ENCODE peak calls at places on chromosomes 4 and X, in nine cellular contexts. One of them, this sample, is unnamed.

GRCh38 chr4:68257719-68258118 is 12.2 kb upstream of the TMPRSS11B start:
- DNase-seq in GM23338: no peak
- DNase-seq in body of pancreas: no peak
- DNase-seq in A549: no peak
- DNase-seq in colonic mucosa: no peak
- DNase-seq in fibroblast of villous mesenchyme: no peak
- DNase-seq in right lobe of liver: no peak
- DNase-seq in hepatocyte: no peak
- DNase-seq in HFF-Myc: no peak
- DNase-seq in this sample: no peak

GRCh38 chr4:152689615-152690501 is 10.1 kb upstream of the TMEM154 start:
- DNase-seq in GM23338: no peak
- DNase-seq in body of pancreas: no peak
- DNase-seq in A549: no peak
- DNase-seq in colonic mucosa: no peak
- DNase-seq in fibroblast of villous mesenchyme: no peak
- DNase-seq in right lobe of liver: no peak
- DNase-seq in hepatocyte: no peak
- DNase-seq in HFF-Myc: no peak
- DNase-seq in this sample: no peak

GRCh38 chrX:3651272-3651671 is 62.2 kb downstream of the PRKX start:
- DNase-seq in GM23338: peak
- DNase-seq in body of pancreas: no peak
- DNase-seq in A549: peak
- DNase-seq in colonic mucosa: no peak
- DNase-seq in fibroblast of villous mesenchyme: peak
- DNase-seq in right lobe of liver: no peak
- DNase-seq in hepatocyte: peak
- DNase-seq in HFF-Myc: no peak
- DNase-seq in this sample: peak

GRCh38 chr4:75525108-75525507 is 10.8 kb downstream of the THAP6 start:
- DNase-seq in GM23338: no peak
- DNase-seq in body of pancreas: no peak
- DNase-seq in A549: no peak
- DNase-seq in colonic mucosa: no peak
- DNase-seq in fibroblast of villous mesenchyme: no peak
- DNase-seq in right lobe of liver: no peak
- DNase-seq in hepatocyte: no peak
- DNase-seq in HFF-Myc: no peak
- DNase-seq in this sample: no peak

GRCh38 chrX:107857815-107858214 is 32.1 kb downstream of the MID2 start:
- DNase-seq in GM23338: no peak
- DNase-seq in body of pancreas: no peak
- DNase-seq in A549: no peak
- DNase-seq in colonic mucosa: no peak
- DNase-seq in fibroblast of villous mesenchyme: no peak
- DNase-seq in right lobe of liver: no peak
- DNase-seq in hepatocyte: peak
- DNase-seq in HFF-Myc: no peak
- DNase-seq in this sample: no peak

GRCh38 chr4:73499996-73500765 is 18.6 kb downstream of the AFM start:
- DNase-seq in GM23338: no peak
- DNase-seq in body of pancreas: no peak
- DNase-seq in A549: no peak
- DNase-seq in colonic mucosa: no peak
- DNase-seq in fibroblast of villous mesenchyme: peak
- DNase-seq in right lobe of liver: no peak
- DNase-seq in hepatocyte: peak
- DNase-seq in HFF-Myc: no peak
- DNase-seq in this sample: peak

GRCh38 chrX:124098089-124098488 is 136.6 kb downstream of the STAG2 start:
- DNase-seq in GM23338: peak
- DNase-seq in body of pancreas: no peak
- DNase-seq in A549: peak
- DNase-seq in colonic mucosa: no peak
- DNase-seq in fibroblast of villous mesenchyme: peak
- DNase-seq in right lobe of liver: no peak
- DNase-seq in hepatocyte: peak
- DNase-seq in HFF-Myc: peak
- DNase-seq in this sample: peak

GRCh38 chr4:109996531-109996930 is 83.8 kb downstream of the EGF start:
- DNase-seq in GM23338: no peak
- DNase-seq in body of pancreas: no peak
- DNase-seq in A549: no peak
- DNase-seq in colonic mucosa: no peak
- DNase-seq in fibroblast of villous mesenchyme: no peak
- DNase-seq in right lobe of liver: no peak
- DNase-seq in hepatocyte: no peak
- DNase-seq in HFF-Myc: no peak
- DNase-seq in this sample: no peak

GRCh38 chrX:78934866-78935265 is 10.3 kb upstream of the P2RY10 start:
- DNase-seq in GM23338: no peak
- DNase-seq in body of pancreas: no peak
- DNase-seq in A549: no peak
- DNase-seq in colonic mucosa: no peak
- DNase-seq in fibroblast of villous mesenchyme: no peak
- DNase-seq in right lobe of liver: no peak
- DNase-seq in hepatocyte: no peak
- DNase-seq in HFF-Myc: no peak
- DNase-seq in this sample: no peak

GRCh38 chrX:20315140-20315539 is 48.4 kb upstream of the RPS6KA3 start:
- DNase-seq in GM23338: no peak
- DNase-seq in body of pancreas: no peak
- DNase-seq in A549: no peak
- DNase-seq in colonic mucosa: peak
- DNase-seq in fibroblast of villous mesenchyme: no peak
- DNase-seq in right lobe of liver: no peak
- DNase-seq in hepatocyte: peak
- DNase-seq in HFF-Myc: no peak
- DNase-seq in this sample: no peak

GRCh38 chr4:22504931-22505330 is 10.9 kb downstream of the ADGRA3 start:
- DNase-seq in GM23338: no peak
- DNase-seq in body of pancreas: no peak
- DNase-seq in A549: no peak
- DNase-seq in colonic mucosa: no peak
- DNase-seq in fibroblast of villous mesenchyme: no peak
- DNase-seq in right lobe of liver: no peak
- DNase-seq in hepatocyte: no peak
- DNase-seq in HFF-Myc: no peak
- DNase-seq in this sample: no peak

GRCh38 chr4:169557061-169557636 is 55.2 kb downstream of the NEK1 start:
- DNase-seq in GM23338: no peak
- DNase-seq in body of pancreas: no peak
- DNase-seq in A549: no peak
- DNase-seq in colonic mucosa: no peak
- DNase-seq in fibroblast of villous mesenchyme: peak
- DNase-seq in right lobe of liver: no peak
- DNase-seq in hepatocyte: no peak
- DNase-seq in HFF-Myc: no peak
- DNase-seq in this sample: no peak

GRCh38 chr4:125265846-125266245 is 48.9 kb upstream of the FAT4 start:
- DNase-seq in GM23338: no peak
- DNase-seq in body of pancreas: no peak
- DNase-seq in A549: no peak
- DNase-seq in colonic mucosa: no peak
- DNase-seq in fibroblast of villous mesenchyme: no peak
- DNase-seq in right lobe of liver: no peak
- DNase-seq in hepatocyte: no peak
- DNase-seq in HFF-Myc: no peak
- DNase-seq in this sample: no peak

GRCh38 chr4:28010543-28011235 is 1150.0 kb downstream of the STIM2 start:
- DNase-seq in GM23338: no peak
- DNase-seq in body of pancreas: no peak
- DNase-seq in A549: no peak
- DNase-seq in colonic mucosa: no peak
- DNase-seq in fibroblast of villous mesenchyme: peak
- DNase-seq in right lobe of liver: no peak
- DNase-seq in hepatocyte: no peak
- DNase-seq in HFF-Myc: no peak
- DNase-seq in this sample: peak

GRCh38 chr4:143337600-143338287 is 1.1 kb downstream of the GAB1 start:
- DNase-seq in GM23338: peak
- DNase-seq in body of pancreas: peak
- DNase-seq in A549: peak
- DNase-seq in colonic mucosa: peak
- DNase-seq in fibroblast of villous mesenchyme: peak
- DNase-seq in right lobe of liver: peak
- DNase-seq in hepatocyte: peak
- DNase-seq in HFF-Myc: no peak
- DNase-seq in this sample: peak

GRCh38 chr4:165016971-165017370 is 14.8 kb upstream of the TRIM60 start:
- DNase-seq in GM23338: peak
- DNase-seq in body of pancreas: no peak
- DNase-seq in A549: peak
- DNase-seq in colonic mucosa: no peak
- DNase-seq in fibroblast of villous mesenchyme: no peak
- DNase-seq in right lobe of liver: no peak
- DNase-seq in hepatocyte: no peak
- DNase-seq in HFF-Myc: no peak
- DNase-seq in this sample: peak

GRCh38 chr4:116733368-116733767 is 352.0 kb downstream of the TRAM1L1 start:
- DNase-seq in GM23338: no peak
- DNase-seq in body of pancreas: no peak
- DNase-seq in A549: no peak
- DNase-seq in colonic mucosa: no peak
- DNase-seq in fibroblast of villous mesenchyme: no peak
- DNase-seq in right lobe of liver: no peak
- DNase-seq in hepatocyte: no peak
- DNase-seq in HFF-Myc: no peak
- DNase-seq in this sample: no peak

GRCh38 chr4:16967722-16968121 is 69.3 kb upstream of the LDB2 start:
- DNase-seq in GM23338: no peak
- DNase-seq in body of pancreas: peak
- DNase-seq in A549: no peak
- DNase-seq in colonic mucosa: peak
- DNase-seq in fibroblast of villous mesenchyme: peak
- DNase-seq in right lobe of liver: no peak
- DNase-seq in hepatocyte: no peak
- DNase-seq in HFF-Myc: no peak
- DNase-seq in this sample: peak

GRCh38 chr4:167452922-167453321 is 218.6 kb upstream of the SPOCK3 start:
- DNase-seq in GM23338: no peak
- DNase-seq in body of pancreas: no peak
- DNase-seq in A549: no peak
- DNase-seq in colonic mucosa: no peak
- DNase-seq in fibroblast of villous mesenchyme: no peak
- DNase-seq in right lobe of liver: no peak
- DNase-seq in hepatocyte: no peak
- DNase-seq in HFF-Myc: peak
- DNase-seq in this sample: no peak

GRCh38 chrX:37685452-37686347 is at the start of gene XK:
- DNase-seq in GM23338: peak
- DNase-seq in body of pancreas: peak
- DNase-seq in A549: peak
- DNase-seq in colonic mucosa: peak
- DNase-seq in fibroblast of villous mesenchyme: peak
- DNase-seq in right lobe of liver: peak
- DNase-seq in hepatocyte: peak
- DNase-seq in HFF-Myc: no peak
- DNase-seq in this sample: peak

GRCh38 chr4:8410641-8411271 is 29.8 kb downstream of the ACOX3 start:
- DNase-seq in GM23338: peak
- DNase-seq in body of pancreas: no peak
- DNase-seq in A549: peak
- DNase-seq in colonic mucosa: peak
- DNase-seq in fibroblast of villous mesenchyme: peak
- DNase-seq in right lobe of liver: peak
- DNase-seq in hepatocyte: peak
- DNase-seq in HFF-Myc: no peak
- DNase-seq in this sample: peak
- TF ChIP-seq CTCF in GM23338: peak
- TF ChIP-seq CTCF in body of pancreas: no peak
- TF ChIP-seq CTCF in A549: peak
- TF ChIP-seq CTCF in colonic mucosa: no peak
- TF ChIP-seq CTCF in fibroblast of villous mesenchyme: peak
- TF ChIP-seq CTCF in right lobe of liver: peak
- TF ChIP-seq CTCF in hepatocyte: peak
- TF ChIP-seq CTCF in HFF-Myc: peak
- TF ChIP-seq CTCF in this sample: peak

GRCh38 chrX:52261463-52262194 is 76.9 kb downstream of the MAGED4 start:
- DNase-seq in GM23338: peak
- DNase-seq in body of pancreas: peak
- DNase-seq in A549: peak
- DNase-seq in colonic mucosa: peak
- DNase-seq in fibroblast of villous mesenchyme: peak
- DNase-seq in right lobe of liver: peak
- DNase-seq in hepatocyte: peak
- DNase-seq in HFF-Myc: peak
- DNase-seq in this sample: peak
- H3K4me3 ChIP-seq in GM23338: peak
- H3K4me3 ChIP-seq in body of pancreas: peak
- H3K4me3 ChIP-seq in A549: peak
- H3K4me3 ChIP-seq in colonic mucosa: peak
- H3K4me3 ChIP-seq in fibroblast of villous mesenchyme: peak
- H3K4me3 ChIP-seq in right lobe of liver: peak
- H3K4me3 ChIP-seq in hepatocyte: peak
- H3K4me3 ChIP-seq in HFF-Myc: peak
- H3K4me3 ChIP-seq in this sample: peak

GRCh38 chr4:27000820-27001219 is 140.2 kb downstream of the STIM2 start:
- DNase-seq in GM23338: peak
- DNase-seq in body of pancreas: no peak
- DNase-seq in A549: peak
- DNase-seq in colonic mucosa: no peak
- DNase-seq in fibroblast of villous mesenchyme: no peak
- DNase-seq in right lobe of liver: no peak
- DNase-seq in hepatocyte: no peak
- DNase-seq in HFF-Myc: no peak
- DNase-seq in this sample: no peak
- TF ChIP-seq CTCF in GM23338: peak
- TF ChIP-seq CTCF in body of pancreas: peak
- TF ChIP-seq CTCF in A549: no peak
- TF ChIP-seq CTCF in colonic mucosa: no peak
- TF ChIP-seq CTCF in fibroblast of villous mesenchyme: peak
- TF ChIP-seq CTCF in right lobe of liver: peak
- TF ChIP-seq CTCF in hepatocyte: no peak
- TF ChIP-seq CTCF in HFF-Myc: no peak
- TF ChIP-seq CTCF in this sample: peak

GRCh38 chr4:134202136-134202535 is 547 bp upstream of the PABPC4L start:
- DNase-seq in GM23338: no peak
- DNase-seq in body of pancreas: no peak
- DNase-seq in A549: no peak
- DNase-seq in colonic mucosa: no peak
- DNase-seq in fibroblast of villous mesenchyme: peak
- DNase-seq in right lobe of liver: no peak
- DNase-seq in hepatocyte: no peak
- DNase-seq in HFF-Myc: no peak
- DNase-seq in this sample: peak

GRCh38 chr4:134200811-134201215 is 776 bp downstream of the PABPC4L start:
- DNase-seq in GM23338: no peak
- DNase-seq in body of pancreas: peak
- DNase-seq in A549: no peak
- DNase-seq in colonic mucosa: no peak
- DNase-seq in fibroblast of villous mesenchyme: no peak
- DNase-seq in right lobe of liver: no peak
- DNase-seq in hepatocyte: no peak
- DNase-seq in HFF-Myc: no peak
- DNase-seq in this sample: peak

GRCh38 chr4:134202557-134202956 is 968 bp upstream of the PABPC4L start:
- DNase-seq in GM23338: no peak
- DNase-seq in body of pancreas: no peak
- DNase-seq in A549: no peak
- DNase-seq in colonic mucosa: no peak
- DNase-seq in fibroblast of villous mesenchyme: peak
- DNase-seq in right lobe of liver: no peak
- DNase-seq in hepatocyte: no peak
- DNase-seq in HFF-Myc: no peak
- DNase-seq in this sample: peak

GRCh38 chr4:134201216-134202098 is at the start of gene PABPC4L:
- DNase-seq in GM23338: peak
- DNase-seq in body of pancreas: peak
- DNase-seq in A549: peak
- DNase-seq in colonic mucosa: peak
- DNase-seq in fibroblast of villous mesenchyme: peak
- DNase-seq in right lobe of liver: peak
- DNase-seq in hepatocyte: peak
- DNase-seq in HFF-Myc: no peak
- DNase-seq in this sample: peak
- H3K4me3 ChIP-seq in GM23338: peak
- H3K4me3 ChIP-seq in body of pancreas: peak
- H3K4me3 ChIP-seq in A549: peak
- H3K4me3 ChIP-seq in colonic mucosa: peak
- H3K4me3 ChIP-seq in fibroblast of villous mesenchyme: peak
- H3K4me3 ChIP-seq in right lobe of liver: peak
- H3K4me3 ChIP-seq in hepatocyte: peak
- H3K4me3 ChIP-seq in HFF-Myc: peak
- H3K4me3 ChIP-seq in this sample: peak

This sample was measured in choroid plexus epithelial cell.